ENCODE peak calls at places on chromosome 4, in ten cellular contexts. H, L, V, R, D, G, B, Q, T and M are unnamed samples.

GRCh38 chr4:146222313-146222712 is 8.0 kb downstream of the REELD1 start:
- DNase-seq in L (peak), Q (peak), B (no peak), H (no peak), V (no peak), G (no peak), D (no peak), T (no peak), R (no peak), M (no peak)

GRCh38 chr4:183563874-183564273 is 59.0 kb downstream of the ING2 start:
- DNase-seq in D (peak), R (no peak), B (no peak), Q (no peak), V (peak), G (no peak), T (peak), L (peak), H (no peak), M (no peak)

GRCh38 chr4:119314356-119314755 is 7.6 kb downstream of the FABP2 start:
- DNase-seq in G (no peak), B (no peak), V (peak), T (peak), Q (peak), L (peak), H (no peak), R (no peak), D (peak), M (peak)

GRCh38 chr4:183438458-183439113 is 5.8 kb upstream of the CDKN2AIP start:
- DNase-seq in T (no peak), D (peak), R (no peak), L (peak), V (no peak), Q (no peak), H (peak), G (peak), B (peak), M (no peak)

GRCh38 chr4:149441338-149441737 is 374.3 kb downstream of the IQCM start:
- DNase-seq in T (no peak), H (no peak), L (no peak), G (no peak), Q (no peak), B (no peak), R (no peak), V (no peak), D (no peak), M (no peak)

GRCh38 chr4:85147481-85148076 is 181.1 kb upstream of the WDFY3 start:
- DNase-seq in H (peak), R (peak), Q (peak), B (peak), D (peak), T (peak), V (peak), G (peak), L (peak), M (peak)

GRCh38 chr4:102500371-102501175 is 586 bp upstream of the NFKB1 start:
- DNase-seq in D (peak), Q (peak), R (no peak), H (peak), G (peak), T (peak), V (peak), B (peak), L (peak), M (peak)

GRCh38 chr4:117085185-117085701 is at the start of gene TRAM1L1:
- DNase-seq in V (peak), T (no peak), Q (peak), G (peak), H (peak), D (peak), L (peak), B (peak), R (no peak), M (no peak)

GRCh38 chr4:173991814-173992213 is 291.7 kb downstream of the FBXO8 start:
- DNase-seq in L (no peak), G (no peak), H (no peak), T (no peak), B (no peak), D (no peak), R (no peak), Q (no peak), V (no peak), M (no peak)

GRCh38 chr4:26459756-26460530 is 30.3 kb downstream of the CCKAR start:
- DNase-seq in D (no peak), Q (no peak), V (no peak), B (no peak), L (no peak), T (no peak), H (no peak), G (no peak), R (no peak), M (no peak)

GRCh38 chr4:113574636-113575103 is 186.9 kb downstream of the CAMK2D start:
- DNase-seq in Q (no peak), G (no peak), D (no peak), H (no peak), R (no peak), L (peak), B (no peak), T (no peak), V (no peak), M (peak)

GRCh38 chr4:160373911-160374310 is 1271.0 kb downstream of the RAPGEF2 start:
- DNase-seq in V (no peak), R (no peak), G (no peak), H (no peak), Q (no peak), D (no peak), T (no peak), L (peak), B (no peak), M (no peak)

GRCh38 chr4:173243321-173243720 is 74.7 kb downstream of the GALNT7 start:
- DNase-seq in V (no peak), T (no peak), L (peak), Q (no peak), D (peak), H (no peak), R (no peak), B (no peak), G (no peak), M (no peak)

GRCh38 chr4:156803056-156803455 is 168.5 kb downstream of the PDGFC start:
- DNase-seq in R (no peak), D (no peak), T (no peak), H (no peak), L (no peak), B (no peak), Q (no peak), V (no peak), G (no peak), M (no peak)

GRCh38 chr4:108141213-108142045 is 27.3 kb downstream of the LEF1 start:
- DNase-seq in V (peak), G (no peak), L (no peak), H (no peak), T (no peak), B (no peak), D (no peak), R (no peak), Q (no peak), M (no peak)

GRCh38 chr4:186912606-186913005 is 188.9 kb upstream of the FAT1 start:
- DNase-seq in D (no peak), V (no peak), T (no peak), H (no peak), R (no peak), B (no peak), G (no peak), Q (no peak), L (no peak), M (no peak)

GRCh38 chr4:2243682-2244380 is 1.9 kb upstream of the HAUS3 start:
- DNase-seq in L (peak), B (peak), D (peak), G (peak), V (peak), T (peak), Q (peak), H (peak), R (no peak), M (peak)

GRCh38 chr4:3484057-3484973 is 21.2 kb downstream of the DOK7 start:
- DNase-seq in L (peak), G (peak), H (no peak), V (no peak), D (peak), R (no peak), B (peak), Q (no peak), T (no peak), M (no peak)

GRCh38 chr4:159389756-159390155 is 286.9 kb downstream of the RAPGEF2 start:
- DNase-seq in D (no peak), G (no peak), B (no peak), R (no peak), H (no peak), V (no peak), Q (no peak), T (no peak), L (no peak), M (no peak)

GRCh38 chr4:76679691-76680090 is 218.3 kb downstream of the SOWAHB start:
- DNase-seq in R (no peak), L (peak), G (no peak), V (no peak), T (no peak), H (no peak), D (no peak), B (no peak), Q (peak), M (no peak)

GRCh38 chr4:43339435-43339834 is 446.9 kb downstream of the GRXCR1 start:
- DNase-seq in V (no peak), R (no peak), D (no peak), T (no peak), H (no peak), G (no peak), B (no peak), L (no peak), Q (no peak), M (no peak)

GRCh38 chr4:147093206-147093605 is 147.5 kb upstream of the TTC29 start:
- DNase-seq in L (no peak), R (no peak), V (no peak), T (no peak), H (no peak), G (no peak), B (no peak), D (no peak), Q (no peak), M (no peak)

GRCh38 chr4:112238833-112239232 is 7.2 kb downstream of the AP1AR start:
- DNase-seq in T (no peak), Q (no peak), D (no peak), G (no peak), H (no peak), R (no peak), L (no peak), V (no peak), B (no peak), M (no peak)

GRCh38 chr4:139530833-139531427 is 25.1 kb downstream of the SETD7 start:
- DNase-seq in T (peak), V (peak), B (peak), Q (peak), R (no peak), H (peak), D (peak), L (peak), G (peak), M (peak)

GRCh38 chr4:17597517-17597916 is 16.9 kb upstream of the MED28 start:
- DNase-seq in R (no peak), G (peak), Q (no peak), H (no peak), D (peak), B (no peak), L (peak), T (no peak), V (no peak), M (no peak)

GRCh38 chr4:181312066-181312465 is 931.1 kb upstream of the TENM3 start:
- DNase-seq in T (no peak), D (no peak), Q (peak), B (no peak), V (no peak), G (no peak), R (no peak), L (no peak), H (no peak), M (no peak)

GRCh38 chr4:77579406-77580076 is 26.1 kb upstream of the CXCL13 start:
- DNase-seq in D (peak), Q (no peak), R (no peak), L (peak), T (no peak), V (no peak), B (no peak), G (no peak), H (no peak), M (no peak)

GRCh38 chr4:73698217-73698616 is 42.2 kb upstream of the CXCL8 start:
- DNase-seq in T (no peak), L (no peak), G (no peak), D (no peak), R (no peak), V (peak), Q (no peak), B (no peak), H (no peak), M (no peak)

GRCh38 chr4:55018521-55018920 is 106.9 kb downstream of the KDR start:
- DNase-seq in R (no peak), G (no peak), H (no peak), T (no peak), Q (no peak), D (no peak), V (no peak), L (peak), B (no peak), M (no peak)

GRCh38 chr4:127669691-127670090 is 36.9 kb downstream of the INTU start:
- DNase-seq in R (no peak), T (no peak), H (no peak), V (no peak), Q (no peak), L (no peak), G (no peak), B (no peak), D (no peak), M (no peak)

GRCh38 chr4:36256398-36256828 is 12.1 kb upstream of the ARAP2 start:
- DNase-seq in Q (no peak), G (no peak), T (no peak), R (no peak), V (no peak), B (no peak), L (no peak), H (no peak), D (no peak), M (peak)

GRCh38 chr4:91984466-91984865 is 319.3 kb upstream of the GRID2 start:
- DNase-seq in L (no peak), V (no peak), D (no peak), G (no peak), R (no peak), H (no peak), Q (no peak), T (no peak), B (no peak), M (no peak)

GRCh38 chr4:140955528-140956094 is 177.7 kb downstream of the RNF150 start:
- DNase-seq in H (no peak), T (no peak), V (no peak), L (no peak), D (no peak), B (no peak), G (no peak), R (no peak), Q (no peak), M (no peak)
- H3K27ac ChIP-seq in H (no peak), T (no peak), V (no peak), L (no peak), D (no peak), B (peak), G (no peak), R (peak), Q (no peak), M (no peak)

GRCh38 chr4:7811536-7812190 is 128.0 kb downstream of the AFAP1 start:
- DNase-seq in G (peak), H (no peak), R (no peak), B (peak), D (no peak), T (peak), Q (no peak), V (peak), L (peak), M (no peak)
- H3K27ac ChIP-seq in G (peak), H (no peak), R (peak), B (peak), D (peak), T (peak), Q (no peak), V (peak), L (no peak), M (no peak)

GRCh38 chr4:94665500-94666398 is 92.0 kb upstream of the BMPR1B start:
- DNase-seq in L (no peak), H (no peak), D (peak), G (no peak), T (no peak), V (no peak), R (no peak), B (no peak), Q (no peak), M (no peak)
- H3K27ac ChIP-seq in L (no peak), H (no peak), D (peak), G (no peak), T (no peak), V (no peak), R (no peak), B (no peak), Q (peak), M (no peak)

GRCh38 chr4:185693548-185694215 is 118.3 kb downstream of the SORBS2 start:
- DNase-seq in H (no peak), D (no peak), Q (no peak), R (no peak), B (no peak), L (no peak), V (no peak), G (no peak), T (no peak), M (no peak)
- H3K27ac ChIP-seq in H (no peak), D (no peak), Q (peak), R (peak), B (peak), L (no peak), V (peak), G (no peak), T (peak), M (no peak)

GRCh38 chr4:83639849-83640493 is 104.1 kb downstream of the GPAT3 start:
- DNase-seq in V (peak), L (peak), B (peak), Q (peak), H (peak), G (peak), D (peak), R (no peak), T (peak), M (peak)

GRCh38 chr4:83631066-83631465 is 95.2 kb downstream of the GPAT3 start:
- DNase-seq in H (no peak), T (no peak), L (no peak), D (no peak), Q (no peak), B (no peak), R (no peak), V (no peak), G (no peak), M (no peak)

DNA sequence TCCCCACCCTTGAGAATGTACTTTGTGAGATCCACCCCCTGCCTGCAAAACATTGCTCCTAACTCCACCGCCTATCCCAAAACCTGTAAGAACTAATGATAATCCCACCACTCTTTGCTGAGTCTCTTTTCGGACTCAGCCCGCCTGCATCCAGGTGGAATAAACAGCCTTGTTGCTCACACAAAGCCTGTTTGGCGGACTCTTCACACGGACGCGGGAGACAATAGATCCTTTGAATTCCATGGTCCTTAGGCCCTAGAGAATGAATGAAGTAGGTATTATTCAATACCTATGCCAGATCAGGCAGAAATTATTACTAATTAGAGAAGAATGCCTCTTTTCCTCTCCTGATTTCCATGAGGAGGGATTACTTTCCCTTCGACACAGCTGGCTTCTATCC is 101.0 kb downstream of the GPAT3 start:
- DNase-seq in T (no peak), Q (no peak), L (no peak), R (no peak), G (no peak), H (no peak), B (no peak), D (no peak), V (no peak), M (no peak)
- H3K27ac ChIP-seq in T (no peak), Q (no peak), L (no peak), R (no peak), G (no peak), H (no peak), B (no peak), D (no peak), V (no peak), M (no peak)

GRCh38 chr4:184632842-184633241 is 16.4 kb downstream of the CASP3 start:
- DNase-seq in V (no peak), H (no peak), B (no peak), Q (no peak), T (no peak), G (no peak), R (no peak), D (no peak), L (no peak), M (no peak)
- H3K27ac ChIP-seq in V (no peak), H (no peak), B (no peak), Q (no peak), T (no peak), G (no peak), R (no peak), D (no peak), L (no peak), M (no peak)

GRCh38 chr4:123616970-123617392 is 220.4 kb downstream of the SPRY1 start:
- DNase-seq in G (peak), Q (no peak), T (peak), V (peak), D (no peak), L (peak), B (peak), H (peak), R (no peak), M (peak)
- H3K27ac ChIP-seq in G (no peak), Q (no peak), T (no peak), V (peak), D (no peak), L (no peak), B (peak), H (no peak), R (peak), M (no peak)

GRCh38 chr4:30835044-30835443 is 114.9 kb downstream of the PCDH7 start:
- DNase-seq in Q (no peak), H (no peak), V (no peak), R (no peak), G (no peak), B (no peak), D (no peak), L (no peak), T (no peak), M (no peak)
- H3K27ac ChIP-seq in Q (peak), H (no peak), V (no peak), R (no peak), G (no peak), B (no peak), D (no peak), L (no peak), T (no peak), M (no peak)

GRCh38 chr4:5566526-5566925 is 141.8 kb downstream of the EVC2 start:
- DNase-seq in G (no peak), D (no peak), B (no peak), L (no peak), V (no peak), Q (no peak), H (no peak), R (no peak), T (no peak), M (no peak)

GRCh38 chr4:5569451-5569850 is 138.9 kb downstream of the EVC2 start:
- DNase-seq in Q (no peak), V (no peak), T (no peak), L (no peak), D (no peak), G (no peak), B (no peak), R (no peak), H (no peak), M (no peak)

GRCh38 chr4:5568931-5569330 is 139.4 kb downstream of the EVC2 start:
- DNase-seq in R (no peak), G (no peak), B (no peak), T (no peak), Q (no peak), L (no peak), V (no peak), D (no peak), H (no peak), M (no peak)

GRCh38 chr4:5566991-5567390 is 141.4 kb downstream of the EVC2 start:
- DNase-seq in B (no peak), D (no peak), G (no peak), Q (no peak), T (no peak), H (no peak), L (no peak), V (no peak), R (no peak), M (no peak)

GRCh38 chr4:5568336-5568735 is 140.0 kb downstream of the EVC2 start:
- DNase-seq in B (no peak), D (no peak), T (no peak), L (no peak), R (no peak), Q (no peak), H (no peak), G (no peak), V (no peak), M (no peak)
- H3K27ac ChIP-seq in B (no peak), D (no peak), T (no peak), L (no peak), R (no peak), Q (no peak), H (no peak), G (no peak), V (no peak), M (no peak)

DNA sequence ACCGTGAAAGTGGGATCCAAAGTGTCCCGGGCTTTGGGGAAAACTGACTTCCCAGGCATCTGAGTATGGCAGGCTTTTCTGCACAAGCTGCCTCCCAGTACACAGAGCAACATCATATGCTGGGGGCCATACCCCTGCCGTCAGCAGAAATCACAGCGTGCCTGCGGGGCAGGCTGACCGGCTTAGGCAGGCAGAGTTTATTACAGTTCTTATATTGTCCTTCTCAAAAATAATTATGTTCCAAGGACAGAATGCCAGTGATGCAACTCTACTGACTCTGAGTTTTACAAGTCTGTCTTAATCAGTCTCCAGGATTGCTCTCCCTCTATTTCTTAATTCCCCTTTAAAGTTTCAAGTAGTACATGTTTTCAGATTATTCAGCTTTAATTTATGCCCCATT is 37.0 kb downstream of the IL21 start:
- DNase-seq in Q (no peak), G (no peak), T (no peak), V (peak), R (no peak), L (no peak), H (no peak), D (no peak), B (no peak), M (no peak)
- H3K27ac ChIP-seq in Q (no peak), G (no peak), T (no peak), V (peak), R (no peak), L (no peak), H (no peak), D (no peak), B (no peak), M (no peak)